ENCODE peak calls at places on chromosomes 12 and 14, in ten cellular contexts. One of them, this sample, is unnamed.

GRCh38 chr14:94227029-94227428 is 52.9 kb downstream of the PPP4R4 start:
- DNase-seq in cardiac muscle cell: peak; percentile 22
- DNase-seq in HCT116: no peak
- DNase-seq in mesendoderm: no peak
- DNase-seq in left lung: no peak
- DNase-seq in fibroblast of the aortic adventitia: peak; percentile 78
- DNase-seq in skeletal muscle cell: no peak
- DNase-seq in bronchial epithelial cell: no peak
- DNase-seq in fibroblast of pulmonary artery: peak; percentile 17
- DNase-seq in ovary: no peak
- DNase-seq in this sample: no peak

GRCh38 chr14:42429401-42429800 is 822.7 kb downstream of the LRFN5 start:
- DNase-seq in fibroblast of the aortic adventitia: no peak
- DNase-seq in mesendoderm: no peak
- DNase-seq in fibroblast of pulmonary artery: no peak
- DNase-seq in bronchial epithelial cell: peak; percentile 16
- DNase-seq in left lung: no peak
- DNase-seq in HCT116: no peak
- DNase-seq in ovary: no peak
- DNase-seq in cardiac muscle cell: no peak
- DNase-seq in skeletal muscle cell: no peak
- DNase-seq in this sample: no peak

GRCh38 chr14:94864421-94865195 is 94.7 kb upstream of the GSC start:
- DNase-seq in mesendoderm: peak; percentile 42
- DNase-seq in skeletal muscle cell: no peak
- DNase-seq in fibroblast of the aortic adventitia: no peak
- DNase-seq in left lung: no peak
- DNase-seq in ovary: no peak
- DNase-seq in HCT116: no peak
- DNase-seq in cardiac muscle cell: no peak
- DNase-seq in fibroblast of pulmonary artery: no peak
- DNase-seq in bronchial epithelial cell: no peak
- DNase-seq in this sample: no peak

GRCh38 chr14:72284176-72284575 is 351.9 kb downstream of the RGS6 start:
- DNase-seq in mesendoderm: peak; percentile 18
- DNase-seq in fibroblast of the aortic adventitia: no peak
- DNase-seq in left lung: no peak
- DNase-seq in fibroblast of pulmonary artery: no peak
- DNase-seq in ovary: no peak
- DNase-seq in skeletal muscle cell: no peak
- DNase-seq in bronchial epithelial cell: no peak
- DNase-seq in HCT116: no peak
- DNase-seq in cardiac muscle cell: no peak
- DNase-seq in this sample: no peak

GRCh38 chr12:14849664-14850063 is 6.3 kb upstream of the ART4 start:
- DNase-seq in skeletal muscle cell: no peak
- DNase-seq in ovary: no peak
- DNase-seq in HCT116: no peak
- DNase-seq in mesendoderm: no peak
- DNase-seq in cardiac muscle cell: peak; percentile 79
- DNase-seq in fibroblast of pulmonary artery: peak; percentile 61
- DNase-seq in left lung: no peak
- DNase-seq in bronchial epithelial cell: peak; percentile 26
- DNase-seq in fibroblast of the aortic adventitia: peak; percentile 85
- DNase-seq in this sample: no peak

GRCh38 chr12:114841557-114842251 is 157.7 kb upstream of the TBX3 start:
- DNase-seq in ovary: no peak
- DNase-seq in HCT116: peak; percentile 27
- DNase-seq in skeletal muscle cell: no peak
- DNase-seq in mesendoderm: peak; percentile 98
- DNase-seq in cardiac muscle cell: no peak
- DNase-seq in fibroblast of the aortic adventitia: no peak
- DNase-seq in bronchial epithelial cell: no peak
- DNase-seq in fibroblast of pulmonary artery: no peak
- DNase-seq in left lung: no peak
- DNase-seq in this sample: no peak

GRCh38 chr12:14244876-14245669 is 120.4 kb upstream of the ATF7IP start:
- DNase-seq in left lung: no peak
- DNase-seq in cardiac muscle cell: no peak
- DNase-seq in bronchial epithelial cell: no peak
- DNase-seq in HCT116: no peak
- DNase-seq in fibroblast of the aortic adventitia: no peak
- DNase-seq in mesendoderm: no peak
- DNase-seq in fibroblast of pulmonary artery: no peak
- DNase-seq in ovary: no peak
- DNase-seq in skeletal muscle cell: no peak
- DNase-seq in this sample: no peak

GRCh38 chr14:37558740-37559139 is 36.3 kb downstream of the FOXA1 start:
- DNase-seq in fibroblast of the aortic adventitia: no peak
- DNase-seq in mesendoderm: no peak
- DNase-seq in left lung: no peak
- DNase-seq in HCT116: no peak
- DNase-seq in cardiac muscle cell: no peak
- DNase-seq in bronchial epithelial cell: no peak
- DNase-seq in ovary: no peak
- DNase-seq in skeletal muscle cell: no peak
- DNase-seq in fibroblast of pulmonary artery: no peak
- DNase-seq in this sample: no peak

GRCh38 chr12:71024827-71025226 is 104.3 kb upstream of the PTPRR start:
- DNase-seq in left lung: no peak
- DNase-seq in fibroblast of pulmonary artery: no peak
- DNase-seq in mesendoderm: no peak
- DNase-seq in bronchial epithelial cell: no peak
- DNase-seq in fibroblast of the aortic adventitia: no peak
- DNase-seq in HCT116: no peak
- DNase-seq in skeletal muscle cell: no peak
- DNase-seq in ovary: no peak
- DNase-seq in cardiac muscle cell: no peak
- DNase-seq in this sample: no peak

GRCh38 chr14:102584871-102585869 is 7.3 kb upstream of the RCOR1 start:
- DNase-seq in left lung: peak; percentile 58
- DNase-seq in mesendoderm: peak; percentile 97
- DNase-seq in bronchial epithelial cell: peak; percentile 77
- DNase-seq in fibroblast of pulmonary artery: peak; percentile 70
- DNase-seq in HCT116: no peak
- DNase-seq in ovary: no peak
- DNase-seq in fibroblast of the aortic adventitia: peak; percentile 40
- DNase-seq in skeletal muscle cell: no peak
- DNase-seq in cardiac muscle cell: peak; percentile 84
- DNase-seq in this sample: no peak

GRCh38 chr12:49916129-49916919 is 12.6 kb upstream of the FAIM2 start:
- DNase-seq in HCT116: no peak
- DNase-seq in cardiac muscle cell: no peak
- DNase-seq in mesendoderm: no peak
- DNase-seq in left lung: peak; percentile 16
- DNase-seq in skeletal muscle cell: no peak
- DNase-seq in fibroblast of pulmonary artery: no peak
- DNase-seq in ovary: no peak
- DNase-seq in fibroblast of the aortic adventitia: no peak
- DNase-seq in bronchial epithelial cell: no peak
- DNase-seq in this sample: no peak

GRCh38 chr12:5428332-5429221 is 3.3 kb upstream of the NTF3 start:
- DNase-seq in fibroblast of pulmonary artery: peak; percentile 54
- DNase-seq in left lung: no peak
- DNase-seq in fibroblast of the aortic adventitia: peak; percentile 44
- DNase-seq in bronchial epithelial cell: no peak
- DNase-seq in HCT116: no peak
- DNase-seq in mesendoderm: peak; percentile 74
- DNase-seq in cardiac muscle cell: peak; percentile 61
- DNase-seq in ovary: no peak
- DNase-seq in skeletal muscle cell: no peak
- DNase-seq in this sample: no peak

GRCh38 chr12:114625294-114625851 is 58.6 kb downstream of the TBX3 start:
- DNase-seq in fibroblast of pulmonary artery: peak; percentile 75
- DNase-seq in left lung: no peak
- DNase-seq in bronchial epithelial cell: peak; percentile 17
- DNase-seq in cardiac muscle cell: peak; percentile 78
- DNase-seq in fibroblast of the aortic adventitia: peak; percentile 66
- DNase-seq in skeletal muscle cell: peak; percentile 29
- DNase-seq in ovary: no peak
- DNase-seq in HCT116: peak; percentile 52
- DNase-seq in mesendoderm: peak; percentile 78
- DNase-seq in this sample: no peak

GRCh38 chr12:27142102-27142721 is 59.8 kb upstream of the C12orf71 start:
- DNase-seq in skeletal muscle cell: peak; percentile 43
- DNase-seq in ovary: peak; percentile 57
- DNase-seq in left lung: no peak
- DNase-seq in HCT116: peak; percentile 60
- DNase-seq in fibroblast of the aortic adventitia: peak; percentile 93
- DNase-seq in cardiac muscle cell: peak; percentile 90
- DNase-seq in mesendoderm: peak; percentile 86
- DNase-seq in bronchial epithelial cell: peak; percentile 78
- DNase-seq in fibroblast of pulmonary artery: peak; percentile 91
- DNase-seq in this sample: peak; percentile 13

GRCh38 chr12:104381721-104382480 is 74.8 kb upstream of the CHST11 start:
- DNase-seq in cardiac muscle cell: peak; percentile 90
- DNase-seq in bronchial epithelial cell: peak; percentile 64
- DNase-seq in skeletal muscle cell: peak; percentile 33
- DNase-seq in fibroblast of pulmonary artery: peak; percentile 87
- DNase-seq in mesendoderm: peak; percentile 93
- DNase-seq in left lung: peak; percentile 86
- DNase-seq in fibroblast of the aortic adventitia: peak; percentile 88
- DNase-seq in ovary: peak; percentile 82
- DNase-seq in HCT116: peak; percentile 74
- DNase-seq in this sample: peak; percentile 27

GRCh38 chr12:115230576-115230975 is 546.6 kb upstream of the TBX3 start:
- DNase-seq in HCT116: no peak
- DNase-seq in left lung: no peak
- DNase-seq in bronchial epithelial cell: no peak
- DNase-seq in fibroblast of pulmonary artery: no peak
- DNase-seq in fibroblast of the aortic adventitia: no peak
- DNase-seq in skeletal muscle cell: no peak
- DNase-seq in cardiac muscle cell: no peak
- DNase-seq in mesendoderm: no peak
- DNase-seq in ovary: no peak
- DNase-seq in this sample: no peak

GRCh38 chr14:95260537-95261440 is 58.9 kb downstream of the CLMN start:
- DNase-seq in HCT116: no peak
- DNase-seq in fibroblast of the aortic adventitia: no peak
- DNase-seq in ovary: no peak
- DNase-seq in left lung: no peak
- DNase-seq in cardiac muscle cell: peak; percentile 63
- DNase-seq in skeletal muscle cell: peak; percentile 89
- DNase-seq in bronchial epithelial cell: peak; percentile 83
- DNase-seq in fibroblast of pulmonary artery: peak; percentile 71
- DNase-seq in mesendoderm: no peak
- DNase-seq in this sample: no peak

DNA sequence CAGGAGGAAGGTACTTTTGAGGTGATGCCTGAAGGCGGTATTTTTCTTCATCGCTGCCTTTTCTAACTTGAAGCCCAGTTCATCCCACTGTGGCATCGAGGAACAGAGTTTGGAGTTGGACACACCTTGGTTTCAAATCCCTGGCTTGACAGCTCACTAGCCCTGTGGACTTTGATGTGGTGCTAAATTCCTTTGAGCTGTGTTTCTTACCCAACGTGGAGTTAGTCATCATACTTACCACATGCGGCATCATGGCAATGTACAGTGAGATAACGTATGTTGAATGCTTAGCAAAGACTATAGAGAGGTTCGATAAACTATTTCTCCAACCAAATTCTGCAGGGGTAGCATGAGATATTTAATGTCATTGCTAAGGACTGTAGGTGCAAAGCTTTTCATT is 3.4 kb downstream of the PLEKHG3 start:
- DNase-seq in mesendoderm: peak; percentile 44
- DNase-seq in left lung: no peak
- DNase-seq in skeletal muscle cell: peak; percentile 67
- DNase-seq in HCT116: peak; percentile 78
- DNase-seq in bronchial epithelial cell: peak; percentile 98
- DNase-seq in fibroblast of pulmonary artery: peak; percentile 72
- DNase-seq in fibroblast of the aortic adventitia: peak; percentile 72
- DNase-seq in cardiac muscle cell: peak; percentile 69
- DNase-seq in ovary: no peak
- DNase-seq in this sample: peak; percentile 76
- H3K4me3 ChIP-seq in mesendoderm: no peak overlapping the region
- H3K4me3 ChIP-seq in left lung: no peak overlapping the region
- H3K4me3 ChIP-seq in skeletal muscle cell: no peak overlapping the region
- H3K4me3 ChIP-seq in HCT116: no peak overlapping the region
- H3K4me3 ChIP-seq in bronchial epithelial cell: no peak overlapping the region
- H3K4me3 ChIP-seq in fibroblast of pulmonary artery: no peak overlapping the region
- H3K4me3 ChIP-seq in fibroblast of the aortic adventitia: no peak overlapping the region
- H3K4me3 ChIP-seq in cardiac muscle cell: no peak overlapping the region
- H3K4me3 ChIP-seq in ovary: no peak overlapping the region
- H3K4me3 ChIP-seq in this sample: peak overlapping the region; percentile 14

GRCh38 chr12:4279120-4279690 is 5.6 kb downstream of the CCND2 start:
- DNase-seq in mesendoderm: no peak
- DNase-seq in cardiac muscle cell: no peak
- DNase-seq in fibroblast of the aortic adventitia: no peak
- DNase-seq in HCT116: no peak
- DNase-seq in ovary: no peak
- DNase-seq in left lung: no peak
- DNase-seq in skeletal muscle cell: no peak
- DNase-seq in bronchial epithelial cell: no peak
- DNase-seq in fibroblast of pulmonary artery: no peak
- DNase-seq in this sample: no peak
- H3K4me3 ChIP-seq in mesendoderm: no peak overlapping the region
- H3K4me3 ChIP-seq in cardiac muscle cell: no peak overlapping the region
- H3K4me3 ChIP-seq in fibroblast of the aortic adventitia: no peak overlapping the region
- H3K4me3 ChIP-seq in HCT116: no peak overlapping the region
- H3K4me3 ChIP-seq in ovary: no peak overlapping the region
- H3K4me3 ChIP-seq in left lung: no peak overlapping the region
- H3K4me3 ChIP-seq in skeletal muscle cell: no peak overlapping the region
- H3K4me3 ChIP-seq in bronchial epithelial cell: no peak overlapping the region
- H3K4me3 ChIP-seq in fibroblast of pulmonary artery: no peak overlapping the region
- H3K4me3 ChIP-seq in this sample: no peak overlapping the region

GRCh38 chr14:51880810-51881580 is 20.6 kb downstream of the GNG2 start:
- DNase-seq in HCT116: no peak
- DNase-seq in fibroblast of the aortic adventitia: no peak
- DNase-seq in left lung: no peak
- DNase-seq in ovary: no peak
- DNase-seq in bronchial epithelial cell: no peak
- DNase-seq in skeletal muscle cell: no peak
- DNase-seq in fibroblast of pulmonary artery: peak; percentile 11
- DNase-seq in mesendoderm: no peak
- DNase-seq in cardiac muscle cell: peak; percentile 77
- DNase-seq in this sample: no peak
- H3K4me3 ChIP-seq in HCT116: no peak overlapping the region
- H3K4me3 ChIP-seq in fibroblast of the aortic adventitia: no peak overlapping the region
- H3K4me3 ChIP-seq in left lung: no peak overlapping the region
- H3K4me3 ChIP-seq in ovary: no peak overlapping the region
- H3K4me3 ChIP-seq in bronchial epithelial cell: no peak overlapping the region
- H3K4me3 ChIP-seq in skeletal muscle cell: no peak overlapping the region
- H3K4me3 ChIP-seq in fibroblast of pulmonary artery: no peak overlapping the region
- H3K4me3 ChIP-seq in mesendoderm: no peak overlapping the region
- H3K4me3 ChIP-seq in cardiac muscle cell: no peak overlapping the region
- H3K4me3 ChIP-seq in this sample: no peak overlapping the region

DNA sequence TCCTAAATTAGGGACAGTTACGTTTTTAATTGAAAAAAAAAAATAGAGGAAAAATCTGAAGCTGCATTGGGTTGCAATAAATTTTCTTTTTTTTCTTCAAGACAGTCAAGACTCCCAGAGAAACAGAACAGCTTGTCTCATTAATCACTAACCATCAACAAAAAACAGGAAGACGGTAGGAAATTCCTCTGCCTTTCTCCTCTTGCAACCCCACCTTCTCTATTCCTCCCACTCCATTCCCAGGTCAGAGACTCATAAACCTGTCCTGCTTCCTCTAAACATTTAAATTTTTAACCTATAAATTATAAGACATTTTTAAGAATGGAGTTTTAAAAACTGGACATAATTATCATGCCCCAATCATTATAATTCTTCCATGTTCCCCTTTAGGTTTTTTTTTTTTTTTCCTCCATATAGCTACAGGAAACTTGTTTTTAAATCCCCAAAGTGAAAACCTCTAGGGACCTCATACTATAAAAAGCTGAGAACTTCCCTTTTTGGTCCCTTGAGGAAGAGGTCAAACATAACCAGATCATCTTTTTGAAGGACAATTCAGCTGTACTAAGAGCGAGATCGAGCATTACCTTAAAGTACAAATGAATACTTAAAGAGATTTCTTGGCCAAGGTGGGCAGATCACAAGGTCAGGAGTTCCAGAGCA is 36.0 kb downstream of the CPM start:
- DNase-seq in HCT116: no peak
- DNase-seq in bronchial epithelial cell: peak; percentile 70
- DNase-seq in left lung: no peak
- DNase-seq in cardiac muscle cell: peak; percentile 30
- DNase-seq in fibroblast of the aortic adventitia: no peak
- DNase-seq in mesendoderm: no peak
- DNase-seq in skeletal muscle cell: no peak
- DNase-seq in fibroblast of pulmonary artery: peak; percentile 50
- DNase-seq in ovary: no peak
- DNase-seq in this sample: no peak
- H3K4me3 ChIP-seq in HCT116: no peak overlapping the region
- H3K4me3 ChIP-seq in bronchial epithelial cell: no peak overlapping the region
- H3K4me3 ChIP-seq in left lung: no peak overlapping the region
- H3K4me3 ChIP-seq in cardiac muscle cell: no peak overlapping the region
- H3K4me3 ChIP-seq in fibroblast of the aortic adventitia: no peak overlapping the region
- H3K4me3 ChIP-seq in mesendoderm: no peak overlapping the region
- H3K4me3 ChIP-seq in skeletal muscle cell: no peak overlapping the region
- H3K4me3 ChIP-seq in fibroblast of pulmonary artery: no peak overlapping the region
- H3K4me3 ChIP-seq in ovary: no peak overlapping the region
- H3K4me3 ChIP-seq in this sample: no peak overlapping the region

This sample was measured in epithelial cell of proximal tubule.